ENCODE peak calls at places on chromosomes 7 and 10, in ten cellular contexts. F is lung microvascular endothelial cell, P is T-helper 2 cell, J is type B pancreatic cell, A is NCI-H1092 treated with DMSO at 0.1 percent for 48 hours, R is G401, D is ovary, K is foreskin fibroblast, C is NCI-H774, E is NCI-H1930. L is an unnamed sample.
A peak's percentile ranks its signal among the peaks of the same experiment; 100 is the strongest.

GRCh38 chr7:123148813-123149212 is 51.0 kb downstream of the SLC13A1 start:
- DNase-seq in C (no peak), R (no peak), K (no peak), E (no peak), P (no peak), A (no peak), J (no peak), D (no peak), F (no peak), L (no peak)

GRCh38 chr10:43202657-43203490 is 64.0 kb downstream of the RASGEF1A start:
- DNase-seq in F (no peak), D (peak; percentile 49), K (no peak), J (peak; percentile 72), E (no peak), A (no peak), R (no peak), C (peak; percentile 30), P (no peak), L (no peak)

GRCh38 chr10:58243269-58243668 is 24.4 kb downstream of the IPMK start:
- DNase-seq in J (no peak), C (no peak), P (no peak), E (no peak), A (no peak), K (no peak), R (no peak), D (no peak), F (no peak), L (no peak)

GRCh38 chr10:11245510-11245909 is 227.8 kb downstream of the CELF2 start:
- DNase-seq in K (no peak), D (no peak), E (no peak), P (no peak), A (no peak), C (no peak), F (no peak), R (no peak), J (no peak), L (no peak)

GRCh38 chr7:111145472-111145871 is 54.5 kb downstream of the LRRN3 start:
- DNase-seq in R (no peak), P (no peak), F (no peak), D (no peak), E (no peak), J (no peak), A (no peak), C (no peak), K (no peak), L (no peak)

GRCh38 chr7:101744588-101744987 is 72.8 kb upstream of the CUX1 start:
- DNase-seq in A (no peak), D (no peak), P (no peak), R (no peak), F (no peak), K (no peak), E (no peak), C (no peak), J (no peak), L (no peak)

GRCh38 chr7:101232141-101232821 is 5.3 kb downstream of the CLDN15 start:
- DNase-seq in J (no peak), D (no peak), A (no peak), C (peak; percentile 76), F (no peak), P (no peak), R (peak; percentile 49), K (no peak), E (peak; percentile 47), L (no peak)

GRCh38 chr10:63169624-63170023 is 36.5 kb downstream of the NRBF2 start:
- DNase-seq in C (no peak), J (no peak), D (no peak), F (no peak), R (no peak), K (no peak), E (no peak), A (no peak), P (no peak), L (no peak)

GRCh38 chr10:117441812-117442443 is 66.7 kb upstream of the PDZD8 start:
- DNase-seq in K (peak; percentile 75), C (no peak), E (no peak), J (no peak), R (no peak), F (no peak), A (no peak), D (no peak), P (no peak), L (peak; percentile 96)

GRCh38 chr10:58755688-58756087 is 243.0 kb downstream of the BICC1 start:
- DNase-seq in J (no peak), A (no peak), F (no peak), R (no peak), P (no peak), D (no peak), E (no peak), K (peak; percentile 51), C (no peak), L (peak; percentile 39)

GRCh38 chr7:3710531-3710930 is 409.5 kb downstream of the SDK1 start:
- DNase-seq in P (no peak), J (no peak), R (no peak), E (no peak), F (no peak), C (no peak), A (no peak), K (no peak), D (no peak), L (no peak)

GRCh38 chr10:49164587-49165188 is 23.5 kb downstream of the TMEM273 start:
- DNase-seq in P (no peak), F (peak; percentile 58), J (no peak), A (peak; percentile 11), C (peak; percentile 14), K (no peak), E (no peak), D (peak; percentile 35), R (peak; percentile 14), L (no peak)

GRCh38 chr7:43649755-43650274 is 66.9 kb downstream of the STK17A start:
- DNase-seq in D (no peak), R (no peak), E (no peak), A (no peak), F (peak; percentile 68), K (no peak), J (no peak), C (no peak), P (no peak), L (no peak)

GRCh38 chr10:17585001-17585400 is 32.2 kb downstream of the HACD1 start:
- DNase-seq in J (no peak), R (no peak), P (no peak), C (no peak), F (no peak), E (no peak), K (no peak), D (no peak), A (no peak), L (no peak)

GRCh38 chr10:10826125-10826524 is 191.5 kb upstream of the CELF2 start:
- DNase-seq in R (no peak), P (no peak), C (no peak), E (no peak), J (no peak), F (peak; percentile 90), K (peak; percentile 89), D (no peak), A (no peak), L (peak; percentile 31)

GRCh38 chr10:99964791-99965190 is 45.0 kb downstream of the DNMBP start:
- DNase-seq in P (no peak), C (no peak), A (no peak), D (no peak), F (peak; percentile 74), K (no peak), J (no peak), R (no peak), E (no peak), L (no peak)

GRCh38 chr10:42953684-42954674 is 122.9 kb upstream of the RET start:
- DNase-seq in D (no peak), J (peak; percentile 67), E (no peak), C (no peak), R (no peak), A (no peak), P (no peak), F (no peak), K (no peak), L (no peak)

GRCh38 chr10:70584366-70584765 is 18.2 kb downstream of the PRF1 start:
- DNase-seq in A (peak; percentile 67), J (no peak), D (no peak), F (no peak), P (no peak), C (peak; percentile 9), R (no peak), E (no peak), K (no peak), L (no peak)

GRCh38 chr7:28406192-28406591 is 6.1 kb upstream of the CREB5 start:
- DNase-seq in F (peak; percentile 7), R (no peak), D (no peak), E (no peak), A (no peak), K (no peak), P (no peak), C (no peak), J (no peak), L (no peak)

GRCh38 chr10:44385726-44386438 is 985 bp upstream of the CXCL12 start:
- DNase-seq in E (no peak), A (no peak), J (peak; percentile 69), P (no peak), D (peak; percentile 54), C (no peak), K (no peak), F (no peak), R (no peak), L (no peak)

GRCh38 chr10:76540786-76541185 is 1096.8 kb downstream of the KCNMA1 start:
- DNase-seq in E (no peak), C (no peak), F (no peak), K (no peak), D (no peak), P (no peak), J (no peak), A (no peak), R (no peak), L (no peak)

GRCh38 chr10:30056281-30056680 is 3.1 kb downstream of the JCAD start:
- DNase-seq in E (no peak), F (peak; percentile 58), C (no peak), J (no peak), A (no peak), P (no peak), K (no peak), R (no peak), D (no peak), L (no peak)

GRCh38 chr10:89242340-89242680 is 9.3 kb downstream of the LIPA start:
- DNase-seq in P (no peak), K (no peak), J (no peak), E (no peak), F (no peak), A (no peak), R (no peak), D (no peak), C (no peak), L (no peak)

GRCh38 chr7:17849504-17849903 is 90.8 kb downstream of the SNX13 start:
- DNase-seq in E (no peak), P (no peak), J (no peak), F (no peak), C (no peak), D (no peak), K (peak; percentile 17), R (no peak), A (no peak), L (no peak)

GRCh38 chr10:59181668-59182067 is 5.2 kb downstream of the PHYHIPL start:
- DNase-seq in J (no peak), R (peak; percentile 63), D (no peak), E (no peak), K (peak; percentile 24), A (peak; percentile 27), C (peak; percentile 19), F (peak; percentile 1), P (no peak), L (peak; percentile 16)

GRCh38 chr7:27779873-27780272 is 39.9 kb downstream of the TAX1BP1 start:
- DNase-seq in K (no peak), R (no peak), E (no peak), J (no peak), F (no peak), P (no peak), D (no peak), C (no peak), A (no peak), L (no peak)

GRCh38 chr10:110820321-110820814 is 51.4 kb upstream of the PDCD4 start:
- DNase-seq in A (peak; percentile 57), K (peak; percentile 21), F (peak; percentile 21), D (peak; percentile 72), J (no peak), C (no peak), E (no peak), R (peak; percentile 98), P (no peak), L (peak; percentile 38)

GRCh38 chr10:6907877-6908530 is 327.9 kb upstream of the PRKCQ start:
- DNase-seq in R (no peak), K (no peak), C (no peak), J (no peak), E (no peak), P (no peak), F (no peak), D (no peak), A (no peak), L (no peak)